ENCODE peak calls at places on chromosomes 12 and 14, in four cellular contexts. S is HepG2, T is GM12878, H is K562. N is an unnamed sample.

GRCh38 chr12:98416845-98417244 is 98.5 kb upstream of the TMPO start:
- DNase-seq in S (no peak), T (no peak), H (no peak), N (no peak)

GRCh38 chr12:2110841-2111566 is 58.2 kb downstream of the CACNA1C start:
- DNase-seq in S (no peak), T (no peak), H (no peak), N (no peak)

GRCh38 chr14:50736932-50737419 is 68.9 kb upstream of the SAV1 start:
- DNase-seq in S (no peak), T (peak), H (no peak), N (no peak)

GRCh38 chr12:91805031-91805430 is 340.6 kb downstream of the BTG1 start:
- DNase-seq in S (no peak), T (no peak), H (no peak), N (no peak)

GRCh38 chr12:109273354-109273753 is 35.7 kb downstream of the FOXN4 start:
- DNase-seq in S (no peak), T (no peak), H (no peak), N (no peak)

GRCh38 chr14:105314287-105315185 is at the start of gene PACS2:
- DNase-seq in S (peak), T (no peak), H (peak), N (peak)

GRCh38 chr12:40122842-40123241 is 17.0 kb upstream of the SLC2A13 start:
- DNase-seq in S (no peak), T (no peak), H (no peak), N (no peak)

GRCh38 chr12:78977463-78977862 is 112.9 kb downstream of the SYT1 start:
- DNase-seq in S (no peak), T (no peak), H (no peak), N (no peak)

GRCh38 chr12:57006809-57007475 is 596 bp upstream of the ZBTB39 start:
- DNase-seq in S (no peak), T (no peak), H (no peak), N (no peak)

GRCh38 chr14:24874514-24875202 is 175.3 kb downstream of the STXBP6 start:
- DNase-seq in S (peak), T (no peak), H (no peak), N (no peak)

GRCh38 chr12:67592228-67593011 is 56.1 kb upstream of the DYRK2 start:
- DNase-seq in S (no peak), T (peak), H (no peak), N (no peak)

GRCh38 chr14:79369359-79370332 is 841.7 kb downstream of the DIO2 start:
- DNase-seq in S (no peak), T (no peak), H (no peak), N (no peak)

GRCh38 chr12:83710851-83711250 is 1024.1 kb downstream of the TMTC2 start:
- DNase-seq in S (no peak), T (no peak), H (no peak), N (no peak)

GRCh38 chr14:35124127-35124526 is 1.8 kb downstream of the PRORP start:
- DNase-seq in S (no peak), T (no peak), H (no peak), N (no peak)

GRCh38 chr12:45756666-45757065 is 27.2 kb downstream of the ARID2 start:
- DNase-seq in S (no peak), T (no peak), H (no peak), N (no peak)

GRCh38 chr12:1660304-1661187 is 30.3 kb upstream of the ADIPOR2 start:
- DNase-seq in S (peak), T (no peak), H (no peak), N (no peak)

GRCh38 chr12:101174576-101174975 is 35.5 kb downstream of the SLC5A8 start:
- DNase-seq in S (no peak), T (no peak), H (no peak), N (no peak)

GRCh38 chr12:115374480-115375187 is 690.7 kb upstream of the TBX3 start:
- DNase-seq in S (no peak), T (peak), H (no peak), N (no peak)

GRCh38 chr12:52175411-52176350 is 16.1 kb downstream of the KRT80 start:
- DNase-seq in S (peak), T (no peak), H (no peak), N (peak)

GRCh38 chr12:120078868-120079267 is 37.7 kb downstream of the RAB35 start:
- DNase-seq in S (no peak), T (no peak), H (no peak), N (no peak)

GRCh38 chr12:120529641-120530314 is 820 bp upstream of the COQ5 start:
- DNase-seq in S (peak), T (no peak), H (no peak), N (peak)

GRCh38 chr12:111434680-111435338 is 29.1 kb downstream of the SH2B3 start:
- DNase-seq in S (no peak), T (peak), H (no peak), N (no peak)

GRCh38 chr12:43338848-43339526 is 213.0 kb downstream of the ADAMTS20 start:
- DNase-seq in S (peak), T (peak), H (no peak), N (peak)

GRCh38 chr12:12927211-12928079 is 24.5 kb downstream of the GPRC5D start:
- DNase-seq in S (peak), T (peak), H (peak), N (no peak)

GRCh38 chr12:57175428-57176138 is 28.2 kb upstream of the LRP1-AS start:
- DNase-seq in S (peak), T (no peak), H (peak), N (peak)

GRCh38 chr12:57210926-57211700 is 5.5 kb upstream of the NXPH4 start:
- DNase-seq in S (no peak), T (no peak), H (no peak), N (no peak)

GRCh38 chr12:12890492-12890814 is 909 bp upstream of the GPRC5A start:
- DNase-seq in S (no peak), T (no peak), H (no peak), N (no peak)

GRCh38 chr12:57319678-57320469 is 68.9 kb upstream of the STAC3 start:
- DNase-seq in S (no peak), T (no peak), H (no peak), N (no peak)

GRCh38 chr12:9133243-9133938 is 17.7 kb upstream of the A2M start:
- DNase-seq in S (no peak), T (no peak), H (no peak), N (no peak)

GRCh38 chr14:101836131-101836530 is 74.6 kb downstream of the PPP2R5C start:
- DNase-seq in S (no peak), T (no peak), H (no peak), N (no peak)

GRCh38 chr14:101840649-101841365 is 79.3 kb downstream of the PPP2R5C start:
- DNase-seq in S (no peak), T (no peak), H (no peak), N (no peak)

GRCh38 chr14:101838476-101838875 is 77.0 kb downstream of the PPP2R5C start:
- DNase-seq in S (no peak), T (no peak), H (no peak), N (no peak)

GRCh38 chr14:101839661-101840060 is 78.2 kb downstream of the PPP2R5C start:
- DNase-seq in S (no peak), T (no peak), H (no peak), N (no peak)

DNA sequence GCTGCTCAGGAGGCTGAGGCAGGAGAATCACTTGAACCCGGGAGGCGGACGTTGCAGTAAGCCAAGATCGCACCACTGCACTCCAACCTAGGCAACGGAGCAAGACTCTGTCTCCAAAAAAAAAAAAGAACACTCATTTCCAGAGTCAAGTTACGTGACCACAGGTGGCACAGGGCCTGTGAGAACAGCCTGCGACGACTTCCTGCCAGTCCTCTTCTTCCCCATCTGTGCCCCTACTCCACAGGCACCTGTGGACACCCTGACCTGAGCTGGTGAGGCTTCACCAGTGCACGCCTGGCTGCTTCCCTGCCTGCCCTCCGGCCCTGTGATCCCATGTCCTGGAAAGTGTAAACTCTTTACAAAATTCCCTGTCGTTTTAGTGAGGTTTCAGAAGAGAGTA is 77.7 kb downstream of the PPP2R5C start:
- DNase-seq in S (no peak), T (peak), H (no peak), N (no peak)
- TF ChIP-seq FOXK2 in S (no peak), T (no peak), H (no peak), N (no peak)

GRCh38 chr14:69574266-69574953 is at the start of gene CCDC177:
- DNase-seq in S (peak), T (no peak), H (peak), N (peak)
- TF ChIP-seq FOXK2 in S (no peak), T (no peak), H (no peak), N (no peak)

GRCh38 chr14:22419620-22420019 is 169.4 kb downstream of the DAD1 start:
- DNase-seq in S (no peak), T (no peak), H (no peak), N (no peak)

GRCh38 chr14:22418631-22419030 is 170.4 kb downstream of the DAD1 start:
- DNase-seq in S (no peak), T (peak), H (no peak), N (no peak)

GRCh38 chr14:22417914-22418313 is 171.1 kb downstream of the DAD1 start:
- DNase-seq in S (no peak), T (no peak), H (peak), N (no peak)

GRCh38 chr14:22422238-22422637 is 166.8 kb downstream of the DAD1 start:
- DNase-seq in S (no peak), T (no peak), H (no peak), N (no peak)

GRCh38 chr14:22420598-22421186 is 168.3 kb downstream of the DAD1 start:
- DNase-seq in S (no peak), T (no peak), H (no peak), N (no peak)
- TF ChIP-seq FOXK2 in S (no peak), T (no peak), H (no peak), N (no peak)

GRCh38 chr12:38691164-38691563 is 214.2 kb downstream of the CPNE8 start:
- DNase-seq in S (no peak), T (no peak), H (no peak), N (no peak)
- TF ChIP-seq FOXK2 in S (no peak), T (no peak), H (no peak), N (no peak)

DNA sequence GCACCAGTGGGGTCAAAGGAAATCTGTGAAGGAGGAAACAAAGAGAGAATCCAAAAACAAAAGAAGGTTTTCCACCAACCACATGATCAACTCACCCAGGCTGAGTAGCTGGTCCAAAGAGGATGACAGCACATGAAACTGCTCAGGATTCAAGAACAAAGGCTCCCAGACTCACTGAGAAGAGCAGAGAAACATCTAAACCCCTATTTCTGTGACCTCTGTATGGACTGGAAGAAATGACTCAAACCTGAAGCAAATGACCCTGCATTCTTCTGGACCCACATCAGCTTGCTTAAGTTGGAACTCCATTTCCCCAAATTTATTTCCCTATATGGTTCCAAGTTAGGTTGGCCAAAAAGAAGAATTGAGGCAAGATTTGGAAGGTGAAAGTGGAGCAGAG is 26.3 kb downstream of the TC2N start:
- DNase-seq in S (no peak), T (no peak), H (no peak), N (no peak)
- TF ChIP-seq FOXK2 in S (no peak), T (no peak), H (no peak), N (no peak)

DNA sequence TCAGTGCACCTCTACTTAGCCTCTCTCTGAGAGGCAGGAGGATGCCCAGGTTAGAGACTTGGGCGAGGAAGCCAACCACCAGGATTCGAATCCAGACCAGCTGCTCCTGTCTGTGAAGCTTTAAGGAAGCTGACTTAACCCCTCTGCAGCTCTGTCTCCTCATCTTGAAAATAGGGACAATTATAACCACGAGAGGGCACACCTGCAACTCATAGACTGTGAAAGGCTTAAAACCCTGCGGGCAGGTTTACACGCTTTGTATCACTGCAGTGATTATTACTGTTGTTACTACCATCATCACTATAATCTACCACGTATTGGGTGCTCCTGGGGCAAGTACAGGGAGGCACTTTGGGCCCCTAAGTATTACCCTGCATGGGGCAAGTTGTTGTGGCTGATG is 379.8 kb downstream of the VRK1 start:
- DNase-seq in S (peak), T (no peak), H (no peak), N (peak)
- TF ChIP-seq FOXK2 in S (no peak), T (no peak), H (no peak), N (no peak)

DNA sequence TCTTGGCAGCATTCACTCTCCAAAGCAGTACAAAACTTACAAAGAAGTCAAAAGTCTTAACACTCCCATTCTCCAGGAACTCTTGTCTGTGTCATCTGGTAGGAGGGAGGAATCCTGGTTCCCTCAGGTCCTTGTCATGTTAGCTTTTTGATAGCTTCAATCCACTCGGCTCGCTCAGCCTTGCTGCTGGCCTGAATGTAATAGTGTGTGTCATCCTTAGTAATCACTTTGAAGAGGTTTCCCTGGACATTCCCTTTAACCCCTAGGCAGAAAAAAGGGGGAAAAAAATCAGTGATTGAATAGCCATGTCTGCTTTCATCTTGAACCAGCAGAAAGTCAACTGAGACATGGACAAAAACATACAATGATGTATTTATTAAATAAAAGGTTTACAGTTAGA is 24.8 kb downstream of the PLEK2 start:
- DNase-seq in S (no peak), T (no peak), H (no peak), N (no peak)
- TF ChIP-seq FOXK2 in S (no peak), T (no peak), H (no peak), N (no peak)

GRCh38 chr14:76391981-76392690 is 16.2 kb downstream of the ESRRB start:
- DNase-seq in S (no peak), T (no peak), H (no peak), N (no peak)

GRCh38 chr14:76394569-76394968 is 18.6 kb downstream of the ESRRB start:
- DNase-seq in S (no peak), T (no peak), H (no peak), N (no peak)

GRCh38 chr14:76395161-76395560 is 19.2 kb downstream of the ESRRB start:
- DNase-seq in S (no peak), T (no peak), H (no peak), N (no peak)

GRCh38 chr14:76396714-76397187 is 20.8 kb downstream of the ESRRB start:
- DNase-seq in S (peak), T (no peak), H (no peak), N (no peak)
- TF ChIP-seq FOXK2 in S (no peak), T (no peak), H (no peak), N (no peak)

GRCh38 chr12:106790020-106790419 is 15.5 kb downstream of the RIC8B start:
- DNase-seq in S (no peak), T (no peak), H (peak), N (no peak)
- TF ChIP-seq FOXK2 in S (no peak), T (no peak), H (no peak), N (no peak)

DNA sequence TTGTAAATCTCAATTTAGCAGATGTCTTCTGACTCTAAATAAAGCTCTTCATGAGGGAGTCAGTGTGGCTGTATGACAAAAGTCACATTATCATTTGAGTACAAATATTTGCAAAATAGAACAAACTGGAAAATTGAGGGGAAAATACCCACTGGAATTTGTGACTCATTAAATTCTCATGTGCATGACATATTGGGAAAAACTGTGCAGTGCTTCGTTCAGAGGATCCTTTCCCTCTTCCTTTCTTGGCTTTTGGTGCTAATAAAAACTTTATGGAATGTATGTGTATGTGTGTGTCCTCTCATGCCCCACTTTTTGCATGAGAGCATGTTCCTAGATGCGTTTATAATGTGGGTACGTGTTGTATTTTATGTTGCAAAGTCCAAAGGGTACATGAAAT is 267.8 kb downstream of the KTN1 start:
- DNase-seq in S (no peak), T (no peak), H (no peak), N (no peak)
- TF ChIP-seq FOXK2 in S (no peak), T (no peak), H (no peak), N (no peak)